ENCODE peak calls at places on chromosomes 2 and 18, in ten cellular contexts. L is IMR-90, E is body of pancreas, Y is MM.1S, I is transverse colon, H is gastrocnemius medialis, N is fibroblast of pulmonary artery, U is astrocyte of the spinal cord, J is psoas muscle, M is fibroblast of mammary gland. A is an unnamed sample.

GRCh38 chr2:45992746-45993475 is 304.3 kb upstream of the EPAS1 start:
- DNase-seq in L (no peak), E (no peak), Y (no peak), I (no peak), H (no peak), N (no peak), U (no peak), J (no peak), M (no peak), A (no peak)

GRCh38 chr2:7971248-7971647 is 710.6 kb upstream of the ID2 start:
- DNase-seq in L (no peak), E (no peak), Y (no peak), I (no peak), H (no peak), N (no peak), U (no peak), J (no peak), M (no peak), A (no peak)

GRCh38 chr2:239440511-239440959 is 39.7 kb upstream of the HDAC4 start:
- DNase-seq in L (no peak), E (no peak), Y (no peak), I (no peak), H (no peak), N (no peak), U (peak), J (no peak), M (no peak), A (peak)

GRCh38 chr2:235677276-235677788 is 183.5 kb downstream of the AGAP1 start:
- DNase-seq in L (no peak), E (no peak), Y (no peak), I (no peak), H (no peak), N (peak), U (no peak), J (no peak), M (no peak), A (no peak)

GRCh38 chr2:170238776-170239175 is 60.8 kb downstream of the MYO3B start:
- DNase-seq in L (no peak), E (no peak), Y (no peak), I (no peak), H (no peak), N (no peak), U (no peak), J (no peak), M (no peak), A (no peak)

GRCh38 chr2:242046184-242046826 is 176.8 kb downstream of the RTP5 start:
- DNase-seq in L (no peak), E (no peak), Y (no peak), I (no peak), H (no peak), N (no peak), U (no peak), J (no peak), M (no peak), A (peak)

GRCh38 chr2:98912221-98912851 is 23.7 kb downstream of the CRACDL start:
- DNase-seq in L (peak), E (peak), Y (no peak), I (no peak), H (no peak), N (peak), U (peak), J (peak), M (peak), A (peak)

GRCh38 chr2:158504088-158504487 is 47.3 kb downstream of the PKP4 start:
- DNase-seq in L (no peak), E (no peak), Y (no peak), I (no peak), H (no peak), N (no peak), U (no peak), J (no peak), M (no peak), A (no peak)

GRCh38 chr2:177682006-177682405 is 289.4 kb downstream of the AGPS start:
- DNase-seq in L (no peak), E (no peak), Y (no peak), I (no peak), H (no peak), N (no peak), U (no peak), J (no peak), M (no peak), A (no peak)

GRCh38 chr2:217075225-217075802 is 215.4 kb upstream of the TNP1 start:
- DNase-seq in L (peak), E (no peak), Y (no peak), I (no peak), H (peak), N (peak), U (peak), J (peak), M (peak), A (peak)

GRCh38 chr2:74414913-74415761 is 6.3 kb downstream of the C2orf81 start:
- DNase-seq in L (no peak), E (peak), Y (no peak), I (peak), H (no peak), N (no peak), U (no peak), J (peak), M (peak), A (no peak)

GRCh38 chr2:219473511-219473910 is 25.2 kb upstream of the GMPPA start:
- DNase-seq in L (no peak), E (peak), Y (no peak), I (no peak), H (no peak), N (no peak), U (no peak), J (no peak), M (no peak), A (no peak)

GRCh38 chr18:24530630-24531111 is 70.2 kb downstream of the HRH4 start:
- DNase-seq in L (peak), E (no peak), Y (no peak), I (no peak), H (no peak), N (peak), U (peak), J (no peak), M (peak), A (peak)

GRCh38 chr18:49874238-49874637 is 60.9 kb upstream of the ACAA2 start:
- DNase-seq in L (no peak), E (no peak), Y (peak), I (no peak), H (no peak), N (no peak), U (no peak), J (no peak), M (no peak), A (no peak)

GRCh38 chr2:44723921-44724320 is 217.6 kb upstream of the SIX3 start:
- DNase-seq in L (no peak), E (no peak), Y (no peak), I (no peak), H (no peak), N (no peak), U (no peak), J (no peak), M (no peak), A (no peak)

GRCh38 chr2:59790186-59791142 is 763.0 kb downstream of the BCL11A start:
- DNase-seq in L (no peak), E (no peak), Y (no peak), I (no peak), H (no peak), N (no peak), U (no peak), J (no peak), M (no peak), A (no peak)

GRCh38 chr18:80201739-80202138 is 45.6 kb downstream of the PARD6G start:
- DNase-seq in L (no peak), E (no peak), Y (no peak), I (no peak), H (no peak), N (no peak), U (no peak), J (no peak), M (no peak), A (no peak)

GRCh38 chr2:189412330-189412953 is 28.8 kb upstream of the WDR75 start:
- DNase-seq in L (peak), E (peak), Y (peak), I (peak), H (no peak), N (peak), U (peak), J (no peak), M (peak), A (peak)

GRCh38 chr2:221262651-221263050 is 309.5 kb downstream of the EPHA4 start:
- DNase-seq in L (no peak), E (no peak), Y (no peak), I (no peak), H (no peak), N (no peak), U (no peak), J (no peak), M (no peak), A (no peak)

GRCh38 chr2:165162466-165162865 is 41.4 kb downstream of the SCN3A start:
- DNase-seq in L (no peak), E (no peak), Y (no peak), I (no peak), H (no peak), N (no peak), U (no peak), J (no peak), M (no peak), A (no peak)

GRCh38 chr2:224369028-224369632 is 32.8 kb downstream of the FAM124B start:
- DNase-seq in L (peak), E (no peak), Y (peak), I (no peak), H (no peak), N (peak), U (peak), J (no peak), M (peak), A (peak)

GRCh38 chr2:68060652-68061051 is 2.2 kb downstream of the C1D start:
- DNase-seq in L (no peak), E (no peak), Y (no peak), I (no peak), H (no peak), N (no peak), U (no peak), J (no peak), M (peak), A (no peak)

GRCh38 chr2:54466880-54467279 is 10.8 kb downstream of the SPTBN1 start:
- DNase-seq in L (no peak), E (no peak), Y (no peak), I (no peak), H (no peak), N (no peak), U (no peak), J (no peak), M (peak), A (no peak)

GRCh38 chr2:158745067-158745865 is 49.9 kb upstream of the DAPL1 start:
- DNase-seq in L (peak), E (peak), Y (peak), I (peak), H (no peak), N (peak), U (peak), J (no peak), M (peak), A (peak)

GRCh38 chr2:218458598-218458997 is 39.7 kb downstream of the VIL1 start:
- DNase-seq in L (no peak), E (no peak), Y (no peak), I (no peak), H (no peak), N (no peak), U (no peak), J (no peak), M (no peak), A (no peak)

GRCh38 chr18:8177330-8178016 is 431.8 kb upstream of the RAB12 start:
- DNase-seq in L (peak), E (peak), Y (no peak), I (no peak), H (no peak), N (peak), U (peak), J (no peak), M (peak), A (no peak)

GRCh38 chr2:118254117-118254516 is 165.8 kb downstream of the INSIG2 start:
- DNase-seq in L (no peak), E (no peak), Y (no peak), I (no peak), H (no peak), N (no peak), U (no peak), J (no peak), M (no peak), A (no peak)

GRCh38 chr2:201971516-201972228 is 62.0 kb upstream of the FZD7 start:
- DNase-seq in L (peak), E (no peak), Y (no peak), I (no peak), H (no peak), N (no peak), U (peak), J (no peak), M (peak), A (peak)

GRCh38 chr18:5309888-5310470 is 14.5 kb upstream of the ZBTB14 start:
- DNase-seq in L (no peak), E (no peak), Y (peak), I (no peak), H (no peak), N (no peak), U (no peak), J (no peak), M (no peak), A (no peak)

GRCh38 chr18:32095571-32096229 is 4.0 kb downstream of the RNF138 start:
- DNase-seq in L (no peak), E (no peak), Y (no peak), I (no peak), H (no peak), N (no peak), U (no peak), J (no peak), M (no peak), A (no peak)

GRCh38 chr2:119407430-119408220 is 24.0 kb upstream of the TMEM37 start:
- DNase-seq in L (peak), E (peak), Y (peak), I (peak), H (no peak), N (peak), U (peak), J (no peak), M (peak), A (peak)

GRCh38 chr18:62763101-62763521 is 47.8 kb downstream of the PHLPP1 start:
- DNase-seq in L (no peak), E (no peak), Y (peak), I (no peak), H (no peak), N (no peak), U (no peak), J (no peak), M (no peak), A (no peak)

GRCh38 chr2:112714836-112715631 is 5.8 kb upstream of the NT5DC4 start:
- DNase-seq in L (peak), E (no peak), Y (no peak), I (no peak), H (no peak), N (peak), U (peak), J (no peak), M (peak), A (peak)

GRCh38 chr2:48504647-48505327 is 25.2 kb upstream of the STON1 start:
- DNase-seq in L (peak), E (no peak), Y (no peak), I (no peak), H (no peak), N (peak), U (peak), J (no peak), M (peak), A (peak)

GRCh38 chr2:42117923-42118758 is 51.0 kb upstream of the EML4 start:
- DNase-seq in L (peak), E (no peak), Y (peak), I (no peak), H (no peak), N (peak), U (peak), J (no peak), M (peak), A (peak)

GRCh38 chr2:53583583-53583982 is 184.0 kb upstream of the CHAC2 start:
- DNase-seq in L (no peak), E (no peak), Y (no peak), I (no peak), H (no peak), N (no peak), U (no peak), J (no peak), M (no peak), A (no peak)

GRCh38 chr2:190856985-190857384 is 23.6 kb upstream of the GLS start:
- DNase-seq in L (no peak), E (no peak), Y (no peak), I (no peak), H (no peak), N (no peak), U (no peak), J (no peak), M (no peak), A (no peak)

GRCh38 chr2:190860985-190861721 is 19.5 kb upstream of the GLS start:
- DNase-seq in L (peak), E (no peak), Y (no peak), I (no peak), H (no peak), N (peak), U (peak), J (no peak), M (no peak), A (peak)

GRCh38 chr2:190862067-190862466 is 18.6 kb upstream of the GLS start:
- DNase-seq in L (no peak), E (no peak), Y (no peak), I (no peak), H (no peak), N (no peak), U (no peak), J (no peak), M (no peak), A (no peak)

GRCh38 chr2:190858817-190859216 is 21.8 kb upstream of the GLS start:
- DNase-seq in L (peak), E (no peak), Y (no peak), I (no peak), H (no peak), N (peak), U (peak), J (no peak), M (peak), A (peak)

DNA sequence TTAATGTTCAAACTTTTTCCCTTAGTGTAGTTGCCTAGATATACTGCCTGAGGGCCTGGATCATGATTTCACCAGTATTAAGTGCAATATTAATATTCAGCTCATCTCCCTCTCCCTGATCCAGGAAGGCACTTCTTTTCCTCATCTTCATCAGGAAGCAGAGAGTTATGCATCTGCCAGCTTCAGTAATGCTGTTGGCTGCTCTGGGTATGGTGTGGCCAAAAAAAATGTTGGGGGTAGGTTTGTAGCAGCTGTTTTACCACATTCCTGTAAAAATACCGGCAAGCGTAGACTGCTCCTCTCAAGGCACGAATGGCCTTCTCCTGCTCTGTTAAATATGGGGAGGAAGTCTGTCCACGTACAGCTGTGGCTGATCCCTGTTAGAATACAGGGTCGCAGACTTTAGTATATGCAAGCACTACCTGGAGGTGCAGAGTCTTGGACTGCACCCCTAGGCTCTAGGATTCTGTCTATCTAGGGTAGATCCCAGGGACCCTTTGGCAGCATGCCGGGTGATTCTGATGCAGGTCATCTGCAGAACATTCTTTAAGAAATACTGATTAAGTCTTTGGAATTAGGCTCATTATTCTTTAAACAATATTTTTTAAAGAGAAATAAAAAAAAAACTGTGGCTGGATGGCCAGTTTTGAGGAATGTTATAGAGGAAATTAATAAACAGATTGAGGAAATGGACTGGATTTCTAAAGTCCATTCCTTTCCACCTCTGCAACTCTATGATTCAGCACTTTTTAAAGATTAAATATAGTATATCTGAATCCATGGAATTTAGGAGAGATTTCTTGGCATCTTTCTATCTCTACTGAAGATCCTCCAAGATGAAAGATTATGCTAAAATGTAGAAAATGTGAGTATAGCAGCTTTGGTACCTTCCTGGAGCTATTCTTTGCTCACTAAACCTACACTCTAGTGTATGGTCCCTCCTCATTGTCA is 21.0 kb upstream of the GLS start:
- DNase-seq in L (peak), E (no peak), Y (no peak), I (no peak), H (no peak), N (peak), U (no peak), J (no peak), M (no peak), A (no peak)
- H3K4me3 ChIP-seq in L (peak), E (no peak), Y (no peak), I (no peak), H (no peak), N (no peak), U (no peak), J (no peak), M (no peak), A (peak)

DNA sequence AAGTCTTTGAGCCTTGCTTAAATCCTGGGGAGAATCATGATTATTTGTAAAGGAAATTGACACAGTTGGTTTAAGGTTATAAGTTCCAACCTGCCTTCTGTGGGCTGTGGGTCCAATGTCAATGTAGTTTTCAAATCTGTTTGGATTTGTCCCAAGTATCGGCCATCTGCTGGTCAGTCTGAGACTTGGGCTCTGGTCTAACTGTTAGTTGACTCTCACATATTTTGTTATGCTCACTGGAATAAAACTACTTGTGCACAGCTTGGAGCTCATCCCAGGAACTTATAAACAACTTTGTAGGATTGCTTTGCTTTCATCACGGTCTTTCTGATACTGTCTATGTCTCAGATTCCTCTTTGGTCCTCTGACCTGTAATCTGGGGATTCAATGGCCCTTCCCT is 1026.2 kb upstream of the ZEB2 start:
- DNase-seq in L (peak), E (no peak), Y (no peak), I (no peak), H (no peak), N (peak), U (peak), J (no peak), M (peak), A (peak)
- TF ChIP-seq CTCF in L (peak), E (no peak), Y (no peak), I (no peak), H (no peak), N (peak), U (peak), J (no peak), M (peak), A (peak)

GRCh38 chr2:105070010-105070865 is 32.4 kb downstream of the MRPS9 start:
- DNase-seq in L (no peak), E (no peak), Y (no peak), I (no peak), H (no peak), N (no peak), U (no peak), J (no peak), M (no peak), A (no peak)
- H3K4me3 ChIP-seq in L (no peak), E (no peak), Y (no peak), I (no peak), H (no peak), N (no peak), U (no peak), J (no peak), M (no peak), A (no peak)

DNA sequence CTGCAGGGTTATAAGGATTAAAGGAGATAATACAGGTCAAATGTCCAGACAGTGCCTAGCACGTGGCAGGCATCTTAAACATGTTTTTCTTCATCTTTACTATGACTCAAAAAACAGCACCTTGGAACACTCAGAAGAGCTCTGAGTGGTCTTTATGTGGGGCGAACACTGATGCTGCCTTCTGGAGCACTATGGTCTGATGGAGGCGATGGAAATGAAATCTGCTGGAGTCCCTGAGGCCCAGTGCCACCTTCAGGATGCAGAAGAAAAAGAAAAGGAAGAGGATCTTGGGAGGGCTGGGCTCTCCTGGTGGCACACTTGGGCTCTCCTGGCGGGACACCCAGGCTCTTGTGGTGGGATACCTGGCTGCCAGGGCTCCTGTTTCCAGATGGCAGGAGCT is 171.8 kb downstream of the EIPR1 start:
- DNase-seq in L (no peak), E (no peak), Y (no peak), I (no peak), H (no peak), N (no peak), U (no peak), J (no peak), M (no peak), A (no peak)
- TF ChIP-seq CTCF in L (no peak), E (no peak), Y (no peak), I (no peak), H (no peak), N (no peak), U (no peak), J (no peak), M (no peak), A (no peak)

GRCh38 chr18:21743166-21743831 is 2.7 kb downstream of the MIB1 start:
- DNase-seq in L (no peak), E (no peak), Y (peak), I (no peak), H (no peak), N (no peak), U (no peak), J (no peak), M (no peak), A (no peak)
- H3K4me3 ChIP-seq in L (no peak), E (no peak), Y (peak), I (no peak), H (no peak), N (no peak), U (no peak), J (peak), M (no peak), A (peak)

GRCh38 chr2:131556998-131557397 is 29.3 kb downstream of the CCDC74A start:
- DNase-seq in L (no peak), E (no peak), Y (no peak), I (no peak), H (no peak), N (no peak), U (no peak), J (no peak), M (no peak), A (no peak)
- TF ChIP-seq CTCF in L (no peak), E (no peak), Y (no peak), I (no peak), H (no peak), N (no peak), U (no peak), J (no peak), M (no peak), A (no peak)

GRCh38 chr18:77157312-77157711 is 24.7 kb upstream of the MBP start:
- DNase-seq in L (no peak), E (no peak), Y (no peak), I (no peak), H (no peak), N (no peak), U (no peak), J (no peak), M (no peak), A (no peak)
- H3K4me3 ChIP-seq in L (no peak), E (no peak), Y (no peak), I (no peak), H (no peak), N (no peak), U (no peak), J (no peak), M (no peak), A (no peak)